ENCODE peak calls at places on chromosomes 11 and 22, in eight cellular contexts. Q is A549, W is AG04450, N is amniotic stem cell, H is HT-29, T is mesendoderm, I is Daoy, E is posterior vena cava. L is an unnamed sample.
A peak's percentile ranks its signal among the peaks of the same experiment; 100 is the strongest.

GRCh38 chr11:6531267-6531752 is 34.2 kb downstream of the DNHD1 start:
- DNase-seq in N (no peak), W (no peak), E (no peak), H (peak; percentile 83), T (peak; percentile 67), Q (peak; percentile 79), I (peak; percentile 21), L (peak; percentile 59)

GRCh38 chr11:68999093-68999747 is 13.8 kb downstream of the MRGPRF start:
- DNase-seq in W (no peak), N (no peak), Q (no peak), T (no peak), E (peak; percentile 29), I (no peak), H (no peak), L (no peak)

GRCh38 chr11:62138630-62139425 is 15.0 kb downstream of the INCENP start:
- DNase-seq in I (no peak), Q (no peak), T (no peak), E (peak; percentile 58), H (no peak), W (no peak), N (no peak), L (no peak)

GRCh38 chr11:9765320-9766101 is 101.6 kb downstream of the SWAP70 start:
- DNase-seq in W (peak; percentile 90), Q (no peak), E (no peak), N (peak; percentile 23), H (no peak), I (peak; percentile 63), T (peak; percentile 97), L (peak; percentile 25)

GRCh38 chr11:78391424-78391823 is 26.2 kb downstream of the GAB2 start:
- DNase-seq in W (no peak), E (no peak), H (no peak), T (peak; percentile 39), Q (no peak), N (no peak), I (no peak), L (no peak)

GRCh38 chr22:30605449-30606110 is 1.4 kb upstream of the TCN2 start:
- DNase-seq in N (no peak), I (peak; percentile 35), E (no peak), Q (peak; percentile 69), T (peak; percentile 54), H (peak; percentile 51), W (no peak), L (peak; percentile 47)

GRCh38 chr22:26359156-26359555 is 69.9 kb upstream of the ASPHD2 start:
- DNase-seq in E (no peak), I (no peak), H (no peak), Q (no peak), W (no peak), T (no peak), N (no peak), L (no peak)

GRCh38 chr11:131910491-131911387 is 540.3 kb downstream of the NTM start:
- DNase-seq in H (no peak), I (peak; percentile 64), W (no peak), E (no peak), Q (no peak), T (peak; percentile 63), N (no peak), L (peak; percentile 73)

GRCh38 chr11:130675456-130675855 is 227.0 kb downstream of the ADAMTS15 start:
- DNase-seq in W (no peak), Q (no peak), N (no peak), I (peak; percentile 92), H (no peak), E (peak; percentile 94), T (no peak), L (no peak)

GRCh38 chr11:18731949-18732821 is 6.2 kb upstream of the IGSF22 start:
- DNase-seq in N (no peak), W (no peak), H (peak; percentile 81), I (peak; percentile 40), Q (peak; percentile 84), T (peak; percentile 54), E (no peak), L (peak; percentile 47)

GRCh38 chr11:12094872-12095800 is 15.3 kb upstream of the MICAL2 start:
- DNase-seq in N (no peak), I (no peak), E (no peak), W (no peak), Q (no peak), H (peak; percentile 80), T (peak; percentile 37), L (no peak)

GRCh38 chr11:33734441-33735165 is 1.6 kb downstream of the CD59 start:
- DNase-seq in W (no peak), H (peak; percentile 47), T (no peak), E (no peak), N (no peak), Q (no peak), I (peak; percentile 28), L (no peak)

GRCh38 chr22:26564181-26564580 is 25.8 kb downstream of the TPST2 start:
- DNase-seq in N (no peak), W (no peak), H (no peak), T (no peak), I (no peak), E (no peak), Q (no peak), L (no peak)

GRCh38 chr11:126437731-126438130 is 82.2 kb downstream of the ST3GAL4 start:
- DNase-seq in W (no peak), H (no peak), T (no peak), I (no peak), Q (no peak), N (no peak), E (no peak), L (no peak)

GRCh38 chr11:78044706-78045105 is 19.0 kb upstream of the THRSP start:
- DNase-seq in E (no peak), I (no peak), Q (no peak), W (no peak), H (no peak), T (no peak), N (no peak), L (no peak)

GRCh38 chr11:70141490-70142014 is 61.5 kb upstream of the FADD start:
- DNase-seq in N (no peak), Q (no peak), I (no peak), T (peak; percentile 69), H (no peak), W (no peak), E (no peak), L (peak; percentile 87)

GRCh38 chr22:38923463-38924196 is 33.8 kb upstream of the APOBEC3A start:
- DNase-seq in W (peak; percentile 64), E (peak; percentile 92), H (peak; percentile 74), T (peak; percentile 23), N (peak; percentile 42), Q (peak; percentile 86), I (peak; percentile 92), L (peak; percentile 29)

GRCh38 chr22:44746836-44747519 is 5.4 kb upstream of the ARHGAP8 start:
- DNase-seq in I (no peak), W (no peak), T (peak; percentile 91), N (no peak), H (no peak), E (no peak), Q (no peak), L (no peak)

GRCh38 chr11:65500262-65501004 is 1.6 kb downstream of the MALAT1 start:
- DNase-seq in N (no peak), H (peak; percentile 88), T (peak; percentile 73), I (peak; percentile 53), Q (no peak), E (peak; percentile 86), W (no peak), L (no peak)

GRCh38 chr11:107457205-107457557 is 444 bp downstream of the CWF19L2 start:
- DNase-seq in N (no peak), H (peak; percentile 47), T (peak; percentile 28), Q (peak; percentile 4), E (no peak), I (peak; percentile 11), W (no peak), L (peak; percentile 54)

GRCh38 chr11:1460396-1460795 is 26.2 kb downstream of the MOB2 start:
- DNase-seq in E (no peak), W (peak; percentile 13), Q (no peak), H (no peak), N (no peak), I (no peak), T (no peak), L (no peak)

GRCh38 chr11:123431619-123432018 is 1.6 kb downstream of the GRAMD1B start:
- DNase-seq in Q (peak; percentile 8), T (peak; percentile 38), I (no peak), W (no peak), N (no peak), E (no peak), H (no peak), L (no peak)

GRCh38 chr22:26134654-26135330 is 34.5 kb upstream of the SEZ6L start:
- DNase-seq in W (no peak), I (no peak), E (no peak), H (peak; percentile 1), T (peak; percentile 29), Q (no peak), N (no peak), L (no peak)

GRCh38 chr11:64134963-64135362 is 30.9 kb downstream of the MACROD1 start:
- DNase-seq in Q (no peak), I (no peak), W (no peak), N (no peak), T (no peak), H (no peak), E (no peak), L (no peak)

GRCh38 chr11:61967924-61968757 is 707 bp upstream of the FTH1 start:
- DNase-seq in H (peak; percentile 79), E (peak; percentile 88), T (peak; percentile 52), N (no peak), I (no peak), W (no peak), Q (no peak), L (peak; percentile 48)

GRCh38 chr22:38831166-38831945 is 12.5 kb downstream of the NPTXR start:
- DNase-seq in E (peak; percentile 64), T (no peak), N (no peak), W (peak; percentile 10), Q (no peak), I (peak; percentile 87), H (no peak), L (no peak)

GRCh38 chr11:90446207-90446606 is 223.4 kb upstream of the CHORDC1 start:
- DNase-seq in T (no peak), I (no peak), W (no peak), Q (no peak), H (no peak), N (no peak), E (no peak), L (no peak)